ENCODE peak calls at places on chromosome 7, in nine cellular contexts. Z, U, E, S, P, J, K, F and G are unnamed samples.

GRCh38 chr7:15459018-15459621 is 102.7 kb downstream of the AGMO start:
- DNase-seq in Z (no peak), U (no peak), E (no peak), S (peak), P (no peak), J (no peak), K (no peak), F (no peak), G (no peak)

GRCh38 chr7:28926871-28927597 is 31.1 kb downstream of the TRIL start:
- DNase-seq in Z (peak), U (peak), E (peak), S (peak), P (peak), J (peak), K (peak), F (peak), G (peak)

GRCh38 chr7:41029072-41029492 is 673.8 kb downstream of the INHBA start:
- DNase-seq in Z (peak), U (no peak), E (no peak), S (peak), P (no peak), J (no peak), K (no peak), F (no peak), G (no peak)

GRCh38 chr7:146892151-146892550 is 775.5 kb downstream of the CNTNAP2 start:
- DNase-seq in Z (no peak), U (no peak), E (no peak), S (peak), P (no peak), J (no peak), K (no peak), F (no peak), G (no peak)

GRCh38 chr7:15998617-15999016 is 312.1 kb upstream of the MEOX2 start:
- DNase-seq in Z (no peak), U (no peak), E (no peak), S (no peak), P (no peak), J (no peak), K (no peak), F (no peak), G (no peak)

GRCh38 chr7:96076350-96076707 is 245.6 kb downstream of the SLC25A13 start:
- DNase-seq in Z (no peak), U (no peak), E (no peak), S (no peak), P (no peak), J (no peak), K (no peak), F (no peak), G (no peak)

GRCh38 chr7:35286986-35287385 is 33.1 kb upstream of the TBX20 start:
- DNase-seq in Z (no peak), U (no peak), E (no peak), S (no peak), P (no peak), J (no peak), K (no peak), F (no peak), G (no peak)

GRCh38 chr7:101582971-101583370 is 46.1 kb downstream of the MYL10 start:
- DNase-seq in Z (no peak), U (no peak), E (no peak), S (no peak), P (no peak), J (no peak), K (no peak), F (no peak), G (no peak)

GRCh38 chr7:93196331-93196730 is 29.9 kb downstream of the HEPACAM2 start:
- DNase-seq in Z (no peak), U (no peak), E (no peak), S (no peak), P (no peak), J (peak), K (no peak), F (no peak), G (no peak)

GRCh38 chr7:69775231-69775771 is 177.0 kb downstream of the AUTS2 start:
- DNase-seq in Z (no peak), U (peak), E (no peak), S (peak), P (no peak), J (no peak), K (no peak), F (no peak), G (no peak)

GRCh38 chr7:43691611-43692010 is 37.7 kb downstream of the COA1 start:
- DNase-seq in Z (no peak), U (no peak), E (no peak), S (no peak), P (no peak), J (no peak), K (no peak), F (no peak), G (no peak)

GRCh38 chr7:43689115-43689514 is 40.2 kb downstream of the COA1 start:
- DNase-seq in Z (no peak), U (no peak), E (no peak), S (no peak), P (no peak), J (no peak), K (no peak), F (no peak), G (no peak)

GRCh38 chr7:43694399-43694748 is 34.9 kb downstream of the COA1 start:
- DNase-seq in Z (no peak), U (no peak), E (no peak), S (peak), P (no peak), J (no peak), K (no peak), F (no peak), G (no peak)

GRCh38 chr7:43693687-43694398 is 35.5 kb downstream of the COA1 start:
- DNase-seq in Z (no peak), U (no peak), E (no peak), S (peak), P (no peak), J (no peak), K (no peak), F (no peak), G (no peak)

DNA sequence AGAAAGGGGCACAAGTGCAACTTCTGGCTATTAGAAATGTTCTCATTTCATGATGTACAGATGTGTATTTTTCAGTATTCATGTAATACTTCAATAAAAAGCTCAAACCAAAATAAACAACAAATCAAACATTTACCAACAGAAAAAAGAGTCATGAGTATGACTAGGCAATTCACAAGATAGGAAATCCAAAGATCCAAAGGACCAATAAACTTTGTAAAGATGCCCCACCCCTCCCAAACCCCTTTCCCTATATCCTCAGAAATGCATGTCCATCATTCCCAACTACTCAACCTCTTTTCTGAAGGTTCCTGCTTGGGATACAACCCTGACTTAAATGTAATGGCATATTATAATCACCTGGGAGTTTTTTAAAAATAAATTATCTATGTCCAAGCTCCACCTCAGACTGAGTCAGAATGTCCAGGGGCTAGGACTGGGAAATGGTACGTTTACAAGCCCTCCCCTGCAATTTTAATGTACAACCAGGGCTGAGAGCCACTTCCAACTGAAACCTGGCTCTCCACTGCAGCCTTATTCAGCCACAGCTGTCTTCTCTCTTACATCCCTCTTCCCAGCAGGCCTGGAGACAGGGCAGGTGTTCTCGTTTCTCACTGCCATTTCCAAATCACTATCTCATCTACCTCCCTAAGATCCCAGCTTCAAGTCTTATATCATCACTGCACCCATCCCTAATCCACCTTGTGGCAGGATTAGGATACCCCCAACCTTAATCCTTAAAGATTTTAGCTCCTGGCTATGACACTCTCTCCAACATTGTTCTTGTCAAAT is 36.5 kb downstream of the COA1 start:
- DNase-seq in Z (no peak), U (no peak), E (no peak), S (no peak), P (no peak), J (no peak), K (no peak), F (no peak), G (no peak)
- TF ChIP-seq CTCF in Z (no peak), U (no peak), E (no peak), S (no peak), P (no peak), J (no peak), K (no peak), F (no peak), G (no peak)

DNA sequence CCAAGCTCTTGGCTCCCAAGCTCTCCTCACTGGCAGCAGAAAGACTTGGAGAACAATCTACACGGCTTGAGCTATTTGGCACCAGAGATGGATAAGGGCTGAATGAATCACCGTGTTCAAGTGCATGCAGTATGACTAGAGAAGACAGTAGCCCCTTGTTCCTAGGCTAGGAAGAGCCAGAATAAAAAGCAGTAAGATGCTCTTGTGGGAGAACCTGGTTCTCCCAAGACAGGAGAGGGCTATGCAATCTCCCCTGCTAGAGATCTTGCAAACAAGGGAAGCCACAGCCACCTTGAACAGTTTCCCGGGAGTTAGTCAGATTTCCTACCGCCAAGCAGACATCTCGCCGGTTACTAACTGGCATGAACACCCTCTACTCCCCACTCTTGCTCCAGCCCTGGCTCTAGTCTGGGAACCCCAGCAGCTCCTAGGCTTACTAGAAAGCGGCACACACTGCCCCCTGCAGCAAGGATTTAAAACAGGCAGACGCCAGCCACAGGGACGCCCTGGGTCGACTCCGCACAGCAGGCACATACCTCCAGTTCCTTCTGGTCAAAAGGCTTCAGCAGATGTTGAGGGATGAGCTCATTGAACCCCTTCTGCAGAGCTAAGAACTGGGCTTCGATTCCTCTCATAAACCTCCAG is 107.3 kb downstream of the SMURF1 start:
- DNase-seq in Z (peak), U (no peak), E (no peak), S (peak), P (no peak), J (no peak), K (peak), F (no peak), G (no peak)
- TF ChIP-seq CTCF in Z (peak), U (peak), E (no peak), S (peak), P (no peak), J (peak), K (peak), F (peak), G (peak)

DNA sequence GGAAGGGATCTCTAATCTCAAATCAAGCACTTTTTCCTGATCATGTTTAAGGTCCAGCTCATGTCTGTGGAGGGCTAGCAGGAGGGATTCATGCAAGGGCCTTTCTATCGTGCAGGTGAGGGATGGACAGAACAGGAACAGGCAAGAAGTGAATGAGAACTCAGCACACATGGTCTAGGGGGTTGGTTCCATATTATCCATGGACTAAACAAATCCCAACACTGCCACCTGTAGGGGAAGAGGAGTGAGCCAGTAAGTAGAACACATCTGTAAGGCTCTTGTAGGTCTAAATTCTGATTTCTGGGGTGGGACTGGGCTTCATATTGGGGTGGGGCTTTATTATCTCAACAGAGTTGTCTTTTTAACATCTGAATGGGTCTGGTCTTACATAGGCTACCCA is 138.0 kb upstream of the TARP start:
- DNase-seq in Z (peak), U (no peak), E (no peak), S (peak), P (no peak), J (no peak), K (no peak), F (no peak), G (no peak)
- TF ChIP-seq CTCF in Z (no peak), U (no peak), E (no peak), S (peak), P (no peak), J (no peak), K (no peak), F (peak), G (no peak)

DNA sequence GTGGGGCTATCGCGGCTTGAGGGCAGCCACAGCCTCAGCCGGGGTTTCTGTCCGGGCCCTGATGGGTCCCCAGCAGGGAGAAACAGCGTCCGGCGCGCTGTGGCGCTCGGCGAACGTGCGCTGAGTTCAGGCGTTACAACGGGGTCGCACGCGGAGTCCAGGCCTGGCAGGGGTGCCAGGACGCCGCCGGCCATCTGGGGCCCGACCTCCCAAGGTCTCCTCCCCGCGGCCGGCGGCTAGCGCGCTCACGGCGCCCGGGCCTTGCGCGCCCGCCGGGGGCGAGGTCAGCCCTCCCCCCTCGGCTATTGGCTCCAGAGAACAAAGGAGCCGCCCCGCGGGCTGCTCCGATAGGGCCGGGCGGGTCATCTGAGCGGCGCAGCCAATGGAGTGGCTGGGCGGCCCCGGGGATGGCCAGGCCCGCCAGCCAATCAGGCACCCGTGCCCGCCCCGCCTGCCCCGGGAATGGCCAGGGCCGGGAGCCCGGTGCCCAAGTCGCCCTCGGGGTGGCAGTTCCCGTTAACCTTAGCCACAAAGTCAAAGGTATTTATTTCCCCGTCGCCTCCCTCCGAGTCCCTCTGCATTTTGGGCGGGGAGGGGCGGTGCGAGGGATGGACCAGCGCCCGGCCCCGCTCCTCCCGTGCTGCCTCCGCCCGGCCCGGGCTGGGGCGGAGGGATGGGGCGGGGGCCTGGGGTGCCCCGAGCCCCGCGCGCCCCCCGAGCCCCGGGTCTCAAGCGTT is at the start of gene ZNF775:
- DNase-seq in Z (peak), U (peak), E (peak), S (peak), P (peak), J (peak), K (peak), F (peak), G (peak)
- TF ChIP-seq CTCF in Z (no peak), U (no peak), E (no peak), S (no peak), P (peak), J (no peak), K (peak), F (no peak), G (no peak)

GRCh38 chr7:131068604-131069021 is 259.1 kb upstream of the MKLN1 start:
- DNase-seq in Z (no peak), U (no peak), E (no peak), S (no peak), P (no peak), J (no peak), K (no peak), F (no peak), G (no peak)
- TF ChIP-seq CTCF in Z (no peak), U (peak), E (no peak), S (peak), P (no peak), J (peak), K (no peak), F (no peak), G (no peak)

DNA sequence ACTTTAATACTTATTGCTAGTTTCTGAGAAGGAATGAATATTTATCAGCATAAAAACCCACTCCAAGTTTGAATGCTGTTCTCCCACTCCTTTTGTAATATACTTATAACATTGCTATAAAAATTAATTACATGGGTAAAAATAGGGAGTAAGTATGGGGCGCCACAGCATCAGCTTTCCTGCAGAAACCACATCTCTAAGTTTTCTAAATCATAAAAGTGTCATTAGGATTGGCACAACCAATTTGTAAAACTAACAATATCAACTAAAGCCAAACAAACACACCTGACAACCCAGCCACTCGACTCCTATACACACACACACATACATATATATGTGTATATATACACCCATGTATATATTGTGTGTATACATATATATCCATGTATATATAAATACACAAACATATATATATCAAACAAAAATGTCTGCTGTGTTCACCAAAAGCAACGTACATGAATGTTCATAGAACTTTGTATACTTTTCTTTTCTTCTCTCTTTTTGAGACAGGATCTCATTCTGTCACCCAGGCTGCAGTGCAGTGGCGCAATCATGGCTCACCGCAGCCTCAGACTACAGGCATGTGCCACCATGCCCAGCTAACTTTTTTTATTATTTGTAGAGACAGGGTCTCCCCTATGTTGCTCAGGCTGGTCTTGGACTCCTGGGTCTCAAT is 14.8 kb upstream of the LRRC17 start:
- DNase-seq in Z (no peak), U (no peak), E (no peak), S (no peak), P (peak), J (peak), K (no peak), F (no peak), G (no peak)
- TF ChIP-seq CTCF in Z (no peak), U (no peak), E (no peak), S (no peak), P (no peak), J (no peak), K (no peak), F (no peak), G (no peak)

GRCh38 chr7:87759511-87759910 is 116.6 kb downstream of the SLC25A40 start:
- DNase-seq in Z (no peak), U (no peak), E (no peak), S (no peak), P (no peak), J (no peak), K (no peak), F (no peak), G (no peak)
- TF ChIP-seq CTCF in Z (no peak), U (no peak), E (no peak), S (no peak), P (no peak), J (no peak), K (no peak), F (no peak), G (no peak)